ENCODE peak calls at places on chromosome 20, in ten cellular contexts. One of them, this sample, is unnamed. For H3K4me1, the result is how much of the 10 kb centered on the place peaks cover.

GRCh38 chr20:46682063-46682821 is 7.0 kb downstream of the TP53RK start:
- DNase-seq in Caco-2: no peak
- DNase-seq in IMR-90: no peak
- DNase-seq in tibial artery: no peak
- DNase-seq in right lobe of liver: no peak
- DNase-seq in sigmoid colon: no peak
- DNase-seq in fibroblast of lung: no peak
- DNase-seq in endodermal cell: peak
- DNase-seq in body of pancreas: no peak
- DNase-seq in left ventricle myocardium inferior: no peak
- DNase-seq in this sample: no peak

GRCh38 chr20:3744806-3745685 is 12.6 kb downstream of the HSPA12B start:
- DNase-seq in Caco-2: peak
- DNase-seq in IMR-90: no peak
- DNase-seq in tibial artery: peak
- DNase-seq in right lobe of liver: peak
- DNase-seq in sigmoid colon: peak
- DNase-seq in fibroblast of lung: peak
- DNase-seq in endodermal cell: peak
- DNase-seq in body of pancreas: peak
- DNase-seq in left ventricle myocardium inferior: peak
- DNase-seq in this sample: peak

GRCh38 chr20:2749951-2750342 is 50.5 kb downstream of the CPXM1 start:
- DNase-seq in Caco-2: no peak
- DNase-seq in IMR-90: no peak
- DNase-seq in tibial artery: no peak
- DNase-seq in right lobe of liver: no peak
- DNase-seq in sigmoid colon: peak
- DNase-seq in fibroblast of lung: no peak
- DNase-seq in endodermal cell: no peak
- DNase-seq in body of pancreas: no peak
- DNase-seq in left ventricle myocardium inferior: no peak
- DNase-seq in this sample: no peak

GRCh38 chr20:62111148-62111547 is 11.1 kb upstream of the LSM14B start:
- DNase-seq in Caco-2: no peak
- DNase-seq in IMR-90: no peak
- DNase-seq in tibial artery: no peak
- DNase-seq in right lobe of liver: no peak
- DNase-seq in sigmoid colon: no peak
- DNase-seq in fibroblast of lung: no peak
- DNase-seq in endodermal cell: no peak
- DNase-seq in body of pancreas: no peak
- DNase-seq in left ventricle myocardium inferior: no peak
- DNase-seq in this sample: no peak

GRCh38 chr20:64159711-64160110 is 4.5 kb upstream of the MYT1 start:
- DNase-seq in Caco-2: no peak
- DNase-seq in IMR-90: no peak
- DNase-seq in tibial artery: no peak
- DNase-seq in right lobe of liver: no peak
- DNase-seq in sigmoid colon: no peak
- DNase-seq in fibroblast of lung: no peak
- DNase-seq in endodermal cell: no peak
- DNase-seq in body of pancreas: no peak
- DNase-seq in left ventricle myocardium inferior: no peak
- DNase-seq in this sample: peak

GRCh38 chr20:34998331-34998950 is 42.8 kb downstream of the MYH7B start:
- DNase-seq in Caco-2: peak
- DNase-seq in IMR-90: no peak
- DNase-seq in tibial artery: no peak
- DNase-seq in right lobe of liver: no peak
- DNase-seq in sigmoid colon: no peak
- DNase-seq in fibroblast of lung: no peak
- DNase-seq in endodermal cell: peak
- DNase-seq in body of pancreas: no peak
- DNase-seq in left ventricle myocardium inferior: no peak
- DNase-seq in this sample: peak

GRCh38 chr20:15185913-15186312 is 848.5 kb upstream of the FLRT3 start:
- DNase-seq in Caco-2: no peak
- DNase-seq in IMR-90: no peak
- DNase-seq in tibial artery: no peak
- DNase-seq in right lobe of liver: no peak
- DNase-seq in sigmoid colon: no peak
- DNase-seq in fibroblast of lung: no peak
- DNase-seq in endodermal cell: no peak
- DNase-seq in body of pancreas: no peak
- DNase-seq in left ventricle myocardium inferior: no peak
- DNase-seq in this sample: no peak

GRCh38 chr20:62015445-62016288 is 50.0 kb downstream of the TAF4 start:
- DNase-seq in Caco-2: no peak
- DNase-seq in IMR-90: no peak
- DNase-seq in tibial artery: no peak
- DNase-seq in right lobe of liver: peak
- DNase-seq in sigmoid colon: no peak
- DNase-seq in fibroblast of lung: no peak
- DNase-seq in endodermal cell: no peak
- DNase-seq in body of pancreas: no peak
- DNase-seq in left ventricle myocardium inferior: no peak
- DNase-seq in this sample: no peak

GRCh38 chr20:17614176-17614811 is 44.4 kb downstream of the DSTN start:
- DNase-seq in Caco-2: no peak
- DNase-seq in IMR-90: peak
- DNase-seq in tibial artery: peak
- DNase-seq in right lobe of liver: peak
- DNase-seq in sigmoid colon: peak
- DNase-seq in fibroblast of lung: peak
- DNase-seq in endodermal cell: peak
- DNase-seq in body of pancreas: peak
- DNase-seq in left ventricle myocardium inferior: peak
- DNase-seq in this sample: peak

GRCh38 chr20:50790651-50791277 is 4.1 kb upstream of the BCAS4 start:
- DNase-seq in Caco-2: peak
- DNase-seq in IMR-90: peak
- DNase-seq in tibial artery: peak
- DNase-seq in right lobe of liver: peak
- DNase-seq in sigmoid colon: peak
- DNase-seq in fibroblast of lung: peak
- DNase-seq in endodermal cell: peak
- DNase-seq in body of pancreas: peak
- DNase-seq in left ventricle myocardium inferior: peak
- DNase-seq in this sample: peak

GRCh38 chr20:25459916-25460590 is 52.6 kb downstream of the GINS1 start:
- DNase-seq in Caco-2: no peak
- DNase-seq in IMR-90: no peak
- DNase-seq in tibial artery: no peak
- DNase-seq in right lobe of liver: no peak
- DNase-seq in sigmoid colon: no peak
- DNase-seq in fibroblast of lung: no peak
- DNase-seq in endodermal cell: no peak
- DNase-seq in body of pancreas: no peak
- DNase-seq in left ventricle myocardium inferior: no peak
- DNase-seq in this sample: no peak

GRCh38 chr20:32018269-32019155 is 8.3 kb downstream of the CCM2L start:
- DNase-seq in Caco-2: peak
- DNase-seq in IMR-90: no peak
- DNase-seq in tibial artery: no peak
- DNase-seq in right lobe of liver: peak
- DNase-seq in sigmoid colon: no peak
- DNase-seq in fibroblast of lung: no peak
- DNase-seq in endodermal cell: peak
- DNase-seq in body of pancreas: peak
- DNase-seq in left ventricle myocardium inferior: peak
- DNase-seq in this sample: peak
- TF ChIP-seq CTCF in Caco-2: no peak
- TF ChIP-seq CTCF in IMR-90: no peak
- TF ChIP-seq CTCF in tibial artery: no peak
- TF ChIP-seq CTCF in right lobe of liver: no peak
- TF ChIP-seq CTCF in sigmoid colon: no peak
- TF ChIP-seq CTCF in fibroblast of lung: no peak
- TF ChIP-seq CTCF in endodermal cell: peak
- TF ChIP-seq CTCF in body of pancreas: no peak
- TF ChIP-seq CTCF in left ventricle myocardium inferior: no peak
- TF ChIP-seq CTCF in this sample: no peak

DNA sequence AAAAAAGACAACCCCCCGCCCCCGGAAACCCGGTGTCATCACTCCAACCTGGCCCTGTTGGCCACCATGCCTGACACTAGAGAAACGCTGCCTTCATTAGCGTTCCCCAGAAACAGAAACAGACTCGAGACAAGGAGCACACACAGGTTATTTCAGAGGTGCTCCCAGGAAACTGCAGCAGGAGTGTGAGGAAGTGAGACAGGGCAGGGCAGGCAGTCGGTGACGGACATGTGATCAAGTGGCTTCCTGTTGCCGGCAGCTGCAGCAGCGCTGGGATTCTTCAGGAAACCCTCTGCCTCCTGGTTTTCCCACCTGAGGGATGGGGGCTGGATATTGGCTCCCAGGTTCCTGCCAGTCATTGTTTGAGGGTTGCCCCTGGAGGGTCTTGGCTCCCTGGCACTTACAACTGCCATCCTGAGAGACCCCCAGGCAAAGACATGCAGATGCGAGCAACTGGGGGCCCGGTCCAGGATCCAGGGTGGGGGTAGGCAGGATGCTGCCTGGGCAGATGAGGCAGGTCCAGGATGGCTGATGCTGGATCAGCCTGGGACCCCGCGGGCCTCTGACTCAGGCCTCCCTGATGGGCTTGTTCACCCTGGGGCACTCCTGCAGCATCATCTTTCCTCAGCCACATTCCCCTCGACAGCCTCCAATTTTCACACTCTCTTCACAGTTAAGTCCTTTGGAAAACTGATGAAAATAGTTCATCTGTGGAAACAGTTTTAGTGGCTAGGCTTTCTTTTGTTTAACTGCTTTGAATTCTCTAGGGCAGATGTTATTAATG is 150.7 kb upstream of the SYNDIG1 start:
- DNase-seq in Caco-2: no peak
- DNase-seq in IMR-90: no peak
- DNase-seq in tibial artery: no peak
- DNase-seq in right lobe of liver: no peak
- DNase-seq in sigmoid colon: no peak
- DNase-seq in fibroblast of lung: no peak
- DNase-seq in endodermal cell: no peak
- DNase-seq in body of pancreas: no peak
- DNase-seq in left ventricle myocardium inferior: no peak
- DNase-seq in this sample: no peak
- H3K4me1 ChIP-seq in Caco-2: under half
- H3K4me1 ChIP-seq in IMR-90: under half
- H3K4me1 ChIP-seq in tibial artery: under half
- H3K4me1 ChIP-seq in right lobe of liver: under half
- H3K4me1 ChIP-seq in sigmoid colon: under half
- H3K4me1 ChIP-seq in fibroblast of lung: under half
- H3K4me1 ChIP-seq in endodermal cell: under half
- H3K4me1 ChIP-seq in body of pancreas: under half
- H3K4me1 ChIP-seq in left ventricle myocardium inferior: under half
- H3K4me1 ChIP-seq in this sample: under half

DNA sequence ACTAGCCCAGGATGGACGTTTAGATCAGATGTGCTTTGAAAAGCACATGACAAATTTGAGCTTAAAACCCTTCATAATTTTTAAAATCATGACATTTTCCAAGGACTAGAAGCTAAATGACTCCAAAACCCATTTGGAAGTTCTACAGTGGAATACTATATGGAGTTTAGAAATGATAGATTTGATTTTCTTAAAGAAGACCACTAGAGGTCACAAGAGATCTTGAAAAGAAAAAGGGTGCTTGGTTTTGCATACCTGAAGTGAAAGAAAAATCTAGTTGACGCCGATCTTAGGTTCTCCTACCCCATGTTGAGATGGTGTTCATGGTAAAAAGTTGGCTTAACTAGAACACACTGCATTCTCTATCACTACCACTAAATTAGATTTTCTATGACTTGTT is 31.5 kb downstream of the CFAP61 start:
- DNase-seq in Caco-2: peak
- DNase-seq in IMR-90: peak
- DNase-seq in tibial artery: no peak
- DNase-seq in right lobe of liver: no peak
- DNase-seq in sigmoid colon: no peak
- DNase-seq in fibroblast of lung: peak
- DNase-seq in endodermal cell: no peak
- DNase-seq in body of pancreas: no peak
- DNase-seq in left ventricle myocardium inferior: no peak
- DNase-seq in this sample: no peak
- TF ChIP-seq CTCF in Caco-2: peak
- TF ChIP-seq CTCF in IMR-90: peak
- TF ChIP-seq CTCF in tibial artery: peak
- TF ChIP-seq CTCF in right lobe of liver: peak
- TF ChIP-seq CTCF in sigmoid colon: peak
- TF ChIP-seq CTCF in fibroblast of lung: peak
- TF ChIP-seq CTCF in endodermal cell: peak
- TF ChIP-seq CTCF in body of pancreas: peak
- TF ChIP-seq CTCF in left ventricle myocardium inferior: peak
- TF ChIP-seq CTCF in this sample: peak

GRCh38 chr20:48278961-48279481 is 493.7 kb upstream of the SULF2 start:
- DNase-seq in Caco-2: peak
- DNase-seq in IMR-90: peak
- DNase-seq in tibial artery: no peak
- DNase-seq in right lobe of liver: no peak
- DNase-seq in sigmoid colon: no peak
- DNase-seq in fibroblast of lung: peak
- DNase-seq in endodermal cell: peak
- DNase-seq in body of pancreas: no peak
- DNase-seq in left ventricle myocardium inferior: no peak
- DNase-seq in this sample: no peak
- H3K4me1 ChIP-seq in Caco-2: under half
- H3K4me1 ChIP-seq in IMR-90: under half
- H3K4me1 ChIP-seq in tibial artery: under half
- H3K4me1 ChIP-seq in right lobe of liver: under half
- H3K4me1 ChIP-seq in sigmoid colon: under half
- H3K4me1 ChIP-seq in fibroblast of lung: under half
- H3K4me1 ChIP-seq in endodermal cell: under half
- H3K4me1 ChIP-seq in body of pancreas: under half
- H3K4me1 ChIP-seq in left ventricle myocardium inferior: half or more
- H3K4me1 ChIP-seq in this sample: under half

This sample was measured in left lung.